ENCODE peak calls at places on chromosomes 7 and 10, in six cellular contexts. L, V, P, G, Z and Q are unnamed samples.

GRCh38 chr7:157551325-157552070 is 214.7 kb downstream of the DNAJB6 start:
- DNase-seq in L (no peak), V (no peak), P (no peak), G (no peak), Z (no peak), Q (no peak)

GRCh38 chr10:1020460-1020859 is 5.2 kb downstream of the IDI2 start:
- DNase-seq in L (no peak), V (no peak), P (no peak), G (no peak), Z (no peak), Q (no peak)

GRCh38 chr10:102596506-102596971 is 47.7 kb upstream of the TRIM8 start:
- DNase-seq in L (peak), V (peak), P (no peak), G (peak), Z (no peak), Q (peak)

GRCh38 chr7:25861704-25862253 is 290.2 kb upstream of the NFE2L3 start:
- DNase-seq in L (no peak), V (no peak), P (no peak), G (no peak), Z (no peak), Q (peak)

GRCh38 chr7:483656-484364 is 35.8 kb downstream of the PDGFA start:
- DNase-seq in L (no peak), V (no peak), P (no peak), G (no peak), Z (no peak), Q (no peak)

GRCh38 chr10:60527676-60528075 is 138.0 kb upstream of the ANK3 start:
- DNase-seq in L (no peak), V (no peak), P (no peak), G (no peak), Z (no peak), Q (no peak)

GRCh38 chr10:12483996-12484944 is 134.9 kb downstream of the CAMK1D start:
- DNase-seq in L (no peak), V (no peak), P (no peak), G (no peak), Z (no peak), Q (no peak)

GRCh38 chr7:27156508-27156898 is at the start of gene HOXA7:
- DNase-seq in L (peak), V (no peak), P (no peak), G (no peak), Z (peak), Q (peak)

GRCh38 chr10:75165684-75166622 is 44.6 kb upstream of the VDAC2 start:
- DNase-seq in L (peak), V (peak), P (no peak), G (no peak), Z (no peak), Q (peak)

GRCh38 chr7:19024261-19024660 is 93.2 kb downstream of the TWIST1 start:
- DNase-seq in L (peak), V (no peak), P (no peak), G (no peak), Z (peak), Q (peak)

GRCh38 chr10:116888380-116889055 is 39.2 kb downstream of the ENO4 start:
- DNase-seq in L (peak), V (no peak), P (no peak), G (peak), Z (peak), Q (peak)

GRCh38 chr10:22599048-22599561 is 115.3 kb downstream of the PIP4K2A start:
- DNase-seq in L (peak), V (no peak), P (no peak), G (peak), Z (peak), Q (peak)

GRCh38 chr7:29968683-29969457 is 20.7 kb downstream of the SCRN1 start:
- DNase-seq in L (peak), V (no peak), P (no peak), G (no peak), Z (no peak), Q (peak)

GRCh38 chr7:82293467-82293866 is 150.1 kb downstream of the CACNA2D1 start:
- DNase-seq in L (no peak), V (no peak), P (no peak), G (no peak), Z (no peak), Q (no peak)

GRCh38 chr10:22633528-22633927 is 80.8 kb downstream of the PIP4K2A start:
- DNase-seq in L (no peak), V (no peak), P (no peak), G (peak), Z (no peak), Q (no peak)

GRCh38 chr7:81457858-81458522 is 311.9 kb downstream of the HGF start:
- DNase-seq in L (peak), V (no peak), P (no peak), G (no peak), Z (no peak), Q (peak)

GRCh38 chr7:26865094-26865388 is 651 bp upstream of the SKAP2 start:
- DNase-seq in L (no peak), V (no peak), P (no peak), G (no peak), Z (no peak), Q (no peak)

GRCh38 chr7:258476-259190 is 31.3 kb upstream of the FOXL3 start:
- DNase-seq in L (no peak), V (no peak), P (no peak), G (no peak), Z (no peak), Q (no peak)

GRCh38 chr7:23394828-23395227 is 75.5 kb downstream of the IGF2BP3 start:
- DNase-seq in L (no peak), V (no peak), P (no peak), G (no peak), Z (no peak), Q (no peak)

GRCh38 chr7:148772297-148773089 is 73.8 kb downstream of the CUL1 start:
- DNase-seq in L (peak), V (no peak), P (no peak), G (peak), Z (peak), Q (peak)

GRCh38 chr10:873020-873419 is 58.5 kb downstream of the LARP4B start:
- DNase-seq in L (no peak), V (no peak), P (no peak), G (no peak), Z (no peak), Q (no peak)

GRCh38 chr7:2724453-2725177 is 36.6 kb downstream of the AMZ1 start:
- DNase-seq in L (no peak), V (no peak), P (no peak), G (no peak), Z (no peak), Q (no peak)

GRCh38 chr7:16416289-16417282 is 4.8 kb downstream of the CRPPA start:
- DNase-seq in L (peak), V (no peak), P (no peak), G (peak), Z (peak), Q (peak)

GRCh38 chr10:117165557-117166419 is 27.7 kb upstream of the VAX1 start:
- DNase-seq in L (peak), V (no peak), P (no peak), G (peak), Z (no peak), Q (peak)

GRCh38 chr7:98909487-98909886 is 31.2 kb downstream of the TRRAP start:
- DNase-seq in L (no peak), V (no peak), P (no peak), G (no peak), Z (no peak), Q (no peak)